ENCODE peak calls at places on chromosomes 7 and 10, in seven cellular contexts. S, G, E, M, L, U and J are unnamed samples.
A peak's percentile ranks its signal among the peaks of the same experiment; 100 is the strongest.

GRCh38 chr10:70759769-70760168 is 25.4 kb downstream of the TBATA start:
- DNase-seq in S (no peak), G (peak; percentile 52), E (no peak), M (no peak), L (no peak), U (no peak), J (peak; percentile 62)

GRCh38 chr10:80064120-80064886 is 14.2 kb upstream of the TMEM254 start:
- DNase-seq in S (no peak), G (no peak), E (no peak), M (no peak), L (no peak), U (no peak), J (no peak)

GRCh38 chr10:78892383-78893191 is 176.2 kb upstream of the ZMIZ1 start:
- DNase-seq in S (peak; percentile 5), G (peak; percentile 24), E (no peak), M (no peak), L (no peak), U (no peak), J (peak; percentile 39)

GRCh38 chr7:79412915-79413314 is 40.6 kb downstream of the MAGI2 start:
- DNase-seq in S (no peak), G (no peak), E (no peak), M (no peak), L (no peak), U (no peak), J (no peak)

GRCh38 chr7:28145931-28146330 is 34.7 kb downstream of the JAZF1 start:
- DNase-seq in S (no peak), G (no peak), E (no peak), M (no peak), L (no peak), U (no peak), J (no peak)

GRCh38 chr7:99046722-99047121 is 97.2 kb downstream of the SMURF1 start:
- DNase-seq in S (no peak), G (no peak), E (no peak), M (no peak), L (no peak), U (no peak), J (peak; percentile 22)

GRCh38 chr10:102324061-102324460 is 71.4 kb upstream of the NFKB2 start:
- DNase-seq in S (peak; percentile 66), G (no peak), E (peak; percentile 33), M (no peak), L (no peak), U (no peak), J (peak; percentile 51)

GRCh38 chr10:89869180-89869579 is 167.8 kb downstream of the KIF20B start:
- DNase-seq in S (no peak), G (no peak), E (no peak), M (no peak), L (no peak), U (no peak), J (no peak)

GRCh38 chr10:84308481-84309304 is 19.7 kb upstream of the CCSER2 start:
- DNase-seq in S (peak; percentile 71), G (no peak), E (peak; percentile 92), M (no peak), L (no peak), U (peak; percentile 11), J (no peak)

GRCh38 chr7:33870120-33870519 is 35.2 kb upstream of the BMPER start:
- DNase-seq in S (no peak), G (no peak), E (no peak), M (no peak), L (no peak), U (peak; percentile 46), J (no peak)

GRCh38 chr7:22197376-22197775 is 159.6 kb downstream of the RAPGEF5 start:
- DNase-seq in S (no peak), G (no peak), E (no peak), M (no peak), L (no peak), U (no peak), J (no peak)
- H4K8ac ChIP-seq in S (no peak overlapping the region), G (no peak overlapping the region), E (no peak overlapping the region), M (no peak overlapping the region), L (no peak overlapping the region), U (no peak overlapping the region), J (no peak overlapping the region)

DNA sequence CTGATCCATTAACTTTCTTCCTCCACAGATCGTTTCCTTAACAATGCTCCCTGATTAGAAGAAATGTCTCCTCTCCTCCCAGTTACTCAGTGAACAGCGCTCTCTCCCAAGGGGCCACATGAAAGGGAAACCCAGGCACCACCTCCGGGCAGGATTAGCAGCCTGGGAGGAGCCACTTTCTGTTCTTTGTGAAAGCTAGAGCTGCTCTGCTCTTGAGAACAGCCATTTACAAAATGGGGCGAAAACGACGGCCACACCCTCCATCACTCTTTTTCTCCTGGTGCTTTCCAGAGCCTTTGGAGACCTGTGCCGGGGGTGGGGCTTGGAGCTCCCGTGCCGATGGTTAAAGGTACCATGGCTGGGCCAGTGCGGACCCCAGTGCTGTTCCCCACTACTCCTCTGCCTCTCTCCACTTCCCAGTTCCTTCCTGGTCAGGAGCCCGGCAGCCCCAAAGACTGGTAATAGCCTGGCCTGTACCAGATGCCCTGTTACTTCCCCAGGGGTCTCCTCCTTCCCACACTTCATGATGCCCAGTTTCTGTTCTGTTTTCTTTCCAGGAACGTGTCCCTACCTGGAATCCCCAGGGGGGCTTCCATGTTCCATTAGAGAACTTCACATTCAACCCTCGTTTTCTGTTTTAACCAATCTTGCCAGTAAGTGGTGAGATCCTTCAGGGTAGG is 402.9 kb upstream of the GALNT17 start:
- DNase-seq in S (no peak), G (peak; percentile 61), E (no peak), M (peak; percentile 36), L (peak; percentile 86), U (no peak), J (peak; percentile 93)
- H3K27ac ChIP-seq in S (no peak overlapping the region), G (peak overlapping the region; percentile 39), E (no peak overlapping the region), M (peak overlapping the region; percentile 64), L (peak overlapping the region; percentile 83), U (no peak overlapping the region), J (no peak overlapping the region)

GRCh38 chr7:11592699-11593098 is 239.3 kb downstream of the THSD7A start:
- DNase-seq in S (peak; percentile 4), G (no peak), E (no peak), M (no peak), L (no peak), U (no peak), J (no peak)

GRCh38 chr7:11591943-11592342 is 240.1 kb downstream of the THSD7A start:
- DNase-seq in S (no peak), G (no peak), E (no peak), M (no peak), L (no peak), U (no peak), J (no peak)

GRCh38 chr7:11587814-11588213 is 244.2 kb downstream of the THSD7A start:
- DNase-seq in S (no peak), G (no peak), E (no peak), M (no peak), L (no peak), U (no peak), J (no peak)

GRCh38 chr7:11587048-11587447 is 244.9 kb downstream of the THSD7A start:
- DNase-seq in S (no peak), G (no peak), E (no peak), M (no peak), L (no peak), U (peak; percentile 23), J (no peak)

GRCh38 chr7:11589251-11589650 is 242.7 kb downstream of the THSD7A start:
- DNase-seq in S (no peak), G (no peak), E (no peak), M (no peak), L (no peak), U (no peak), J (no peak)
- H3K4ac ChIP-seq in S (no peak overlapping the region), G (no peak overlapping the region), E (no peak overlapping the region), M (no peak overlapping the region), L (no peak overlapping the region), U (no peak overlapping the region), J (no peak overlapping the region)

DNA sequence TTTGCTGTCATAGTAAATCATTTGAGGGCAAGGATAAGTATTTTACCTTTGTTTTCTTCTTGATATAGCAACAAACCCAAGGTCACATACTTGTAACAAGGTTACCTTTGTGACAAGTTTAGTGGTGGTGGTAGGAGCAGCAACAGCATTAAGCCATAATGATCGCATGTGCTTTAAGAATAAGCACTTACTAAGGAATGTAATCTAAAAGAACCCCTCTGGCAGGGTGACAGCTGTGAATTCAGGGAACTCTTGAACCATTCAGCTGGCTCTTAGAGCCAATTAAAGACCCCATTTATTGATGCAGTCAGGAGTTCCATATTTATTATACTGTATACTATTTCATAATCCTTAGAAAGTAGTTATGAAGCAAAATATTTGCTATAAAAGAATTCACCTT is 370.8 kb downstream of the EXOC4 start:
- DNase-seq in S (no peak), G (no peak), E (no peak), M (no peak), L (no peak), U (no peak), J (no peak)
- H4K8ac ChIP-seq in S (no peak overlapping the region), G (no peak overlapping the region), E (no peak overlapping the region), M (no peak overlapping the region), L (no peak overlapping the region), U (no peak overlapping the region), J (no peak overlapping the region)

DNA sequence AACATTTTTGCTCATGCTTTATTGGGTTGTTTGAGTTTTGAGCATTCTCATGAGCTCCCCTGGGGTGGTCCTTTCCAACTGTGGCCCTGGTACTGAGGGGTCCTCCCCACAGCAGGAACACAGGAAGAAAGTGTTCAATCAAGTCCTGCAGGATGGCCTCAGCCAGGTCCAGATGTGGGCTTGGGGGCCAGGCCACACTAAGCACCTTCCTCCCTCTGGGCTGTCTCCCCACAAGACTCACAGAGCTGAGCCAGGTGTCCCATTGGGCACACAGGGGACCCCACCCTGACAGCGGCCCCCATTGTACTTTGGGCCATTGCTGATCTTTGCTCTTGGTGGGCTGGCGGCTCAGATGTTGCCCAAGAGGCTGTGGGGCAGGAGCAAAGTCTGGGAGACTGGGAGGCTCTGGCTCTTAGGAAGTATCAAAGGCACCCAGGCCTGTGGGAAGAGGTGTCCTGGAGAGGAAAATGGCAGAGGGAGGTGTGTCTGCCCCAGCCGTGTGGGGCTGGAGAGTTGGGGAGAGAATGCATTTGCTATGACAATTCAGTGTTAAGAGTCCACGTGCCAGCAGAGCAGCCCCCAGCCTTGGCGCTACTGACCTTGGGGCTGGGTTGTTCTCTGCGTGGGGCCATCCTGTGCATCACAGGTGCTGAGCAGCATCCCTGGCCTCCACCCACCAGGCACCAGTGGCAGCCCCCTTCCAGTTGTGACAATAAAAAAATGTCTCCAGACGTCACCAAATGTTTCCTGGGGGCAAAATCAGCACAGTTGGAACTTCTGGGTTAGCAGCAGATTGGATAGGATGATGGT is 17.8 kb downstream of the SCART1 start:
- DNase-seq in S (no peak), G (no peak), E (no peak), M (no peak), L (no peak), U (no peak), J (no peak)
- H3K27ac ChIP-seq in S (no peak overlapping the region), G (no peak overlapping the region), E (no peak overlapping the region), M (no peak overlapping the region), L (no peak overlapping the region), U (no peak overlapping the region), J (no peak overlapping the region)

GRCh38 chr10:108601856-108602255 is 1321.5 kb downstream of the XPNPEP1 start:
- DNase-seq in S (peak; percentile 37), G (no peak), E (no peak), M (no peak), L (no peak), U (no peak), J (no peak)
- H3K4ac ChIP-seq in S (no peak overlapping the region), G (no peak overlapping the region), E (no peak overlapping the region), M (no peak overlapping the region), L (no peak overlapping the region), U (no peak overlapping the region), J (no peak overlapping the region)

DNA sequence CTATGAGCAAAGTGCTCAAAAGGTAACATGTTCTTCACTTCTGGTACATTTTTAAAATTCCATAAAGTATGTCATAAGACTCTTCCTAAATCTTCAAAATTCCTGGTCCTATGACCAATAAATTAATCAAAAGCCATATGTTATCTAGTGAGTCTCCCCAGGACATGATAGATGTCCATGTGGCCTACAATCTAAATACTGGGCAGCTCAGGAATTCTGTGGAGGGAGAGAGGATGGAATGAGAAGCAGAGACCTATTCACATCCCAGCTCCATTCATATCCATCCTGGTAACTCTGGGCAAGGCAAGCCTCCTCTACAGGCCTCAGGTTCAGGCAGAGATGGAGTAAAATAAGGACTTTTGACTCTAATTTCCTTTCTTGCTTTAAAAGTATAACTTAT is 224.8 kb downstream of the MTERF1 start:
- DNase-seq in S (no peak), G (no peak), E (no peak), M (no peak), L (no peak), U (no peak), J (no peak)
- H4K8ac ChIP-seq in S (no peak overlapping the region), G (no peak overlapping the region), E (no peak overlapping the region), M (no peak overlapping the region), L (no peak overlapping the region), U (no peak overlapping the region), J (no peak overlapping the region)